ENCODE peak calls at places on chromosomes 1 and 21, in ten cellular contexts. D, M, I, A, U, R, Q, V, E and B are unnamed samples.

GRCh38 chr1:210231846-210232523 is 611 bp upstream of the SERTAD4 start:
- DNase-seq in D (no peak), M (no peak), I (no peak), A (no peak), U (no peak), R (no peak), Q (no peak), V (no peak), E (no peak), B (peak; percentile 48)

GRCh38 chr1:214008791-214009612 is 21.2 kb downstream of the PROX1 start:
- DNase-seq in D (no peak), M (no peak), I (no peak), A (no peak), U (peak; percentile 16), R (no peak), Q (no peak), V (no peak), E (no peak), B (no peak)

GRCh38 chr1:162256287-162256686 is 120.4 kb downstream of the SPATA46 start:
- DNase-seq in D (no peak), M (no peak), I (no peak), A (no peak), U (no peak), R (no peak), Q (no peak), V (no peak), E (no peak), B (no peak)

GRCh38 chr1:27632387-27633297 is 2.3 kb downstream of the FGR start:
- DNase-seq in D (no peak), M (peak; percentile 57), I (peak; percentile 35), A (no peak), U (no peak), R (no peak), Q (no peak), V (no peak), E (no peak), B (no peak)

GRCh38 chr1:181191494-181192040 is 103.1 kb downstream of the IER5 start:
- DNase-seq in D (no peak), M (no peak), I (no peak), A (no peak), U (no peak), R (no peak), Q (no peak), V (no peak), E (no peak), B (no peak)

GRCh38 chr1:52210044-52210443 is 68.2 kb downstream of the ZFYVE9 start:
- DNase-seq in D (no peak), M (no peak), I (no peak), A (no peak), U (no peak), R (no peak), Q (no peak), V (no peak), E (no peak), B (no peak)

GRCh38 chr21:38958940-38959685 is 153.4 kb downstream of the ETS2 start:
- DNase-seq in D (peak; percentile 45), M (no peak), I (no peak), A (peak; percentile 74), U (no peak), R (no peak), Q (no peak), V (no peak), E (no peak), B (peak; percentile 49)

GRCh38 chr1:16503494-16503893 is 10.6 kb downstream of the RNU1-1 start:
- DNase-seq in D (no peak), M (no peak), I (no peak), A (no peak), U (no peak), R (no peak), Q (no peak), V (no peak), E (no peak), B (no peak)

GRCh38 chr21:33871171-33871570 is 44.4 kb downstream of the ATP5PO start:
- DNase-seq in D (no peak), M (no peak), I (no peak), A (peak; percentile 51), U (no peak), R (no peak), Q (no peak), V (no peak), E (no peak), B (no peak)

GRCh38 chr1:180923024-180923841 is 10.5 kb downstream of the KIAA1614 start:
- DNase-seq in D (no peak), M (no peak), I (no peak), A (peak; percentile 12), U (peak; percentile 60), R (no peak), Q (no peak), V (no peak), E (no peak), B (no peak)

GRCh38 chr1:83970802-83971201 is 28.1 kb downstream of the TTLL7 start:
- DNase-seq in D (no peak), M (no peak), I (no peak), A (no peak), U (no peak), R (no peak), Q (no peak), V (no peak), E (no peak), B (no peak)

GRCh38 chr1:7558041-7558461 is 213.0 kb upstream of the VAMP3 start:
- DNase-seq in D (peak; percentile 45), M (no peak), I (no peak), A (no peak), U (peak; percentile 29), R (no peak), Q (no peak), V (no peak), E (no peak), B (peak; percentile 19)

GRCh38 chr1:179080866-179081695 is 789 bp upstream of the TOR3A start:
- DNase-seq in D (no peak), M (no peak), I (no peak), A (no peak), U (no peak), R (peak; percentile 44), Q (no peak), V (no peak), E (peak; percentile 39), B (no peak)

GRCh38 chr1:226064168-226064815 is 1.8 kb downstream of the H3-3A start:
- DNase-seq in D (no peak), M (no peak), I (no peak), A (no peak), U (no peak), R (no peak), Q (no peak), V (no peak), E (no peak), B (no peak)

GRCh38 chr1:211783897-211784296 is 46.7 kb downstream of the LPGAT1 start:
- DNase-seq in D (no peak), M (no peak), I (no peak), A (no peak), U (no peak), R (no peak), Q (no peak), V (peak; percentile 4), E (no peak), B (peak; percentile 69)

GRCh38 chr1:209335090-209335692 is 248.3 kb upstream of the CAMK1G start:
- DNase-seq in D (no peak), M (no peak), I (no peak), A (peak; percentile 20), U (peak; percentile 51), R (no peak), Q (no peak), V (peak; percentile 16), E (no peak), B (no peak)

GRCh38 chr1:54334996-54335395 is 71.2 kb downstream of the SSBP3 start:
- DNase-seq in D (no peak), M (no peak), I (no peak), A (peak; percentile 85), U (no peak), R (no peak), Q (no peak), V (no peak), E (no peak), B (no peak)

GRCh38 chr1:2966435-2966834 is 54.8 kb upstream of the ACTRT2 start:
- DNase-seq in D (peak; percentile 14), M (no peak), I (no peak), A (no peak), U (no peak), R (no peak), Q (no peak), V (no peak), E (no peak), B (no peak)

GRCh38 chr1:51963592-51964308 is 26.8 kb downstream of the RAB3B start:
- DNase-seq in D (no peak), M (no peak), I (no peak), A (no peak), U (no peak), R (no peak), Q (no peak), V (no peak), E (no peak), B (no peak)

GRCh38 chr1:152111515-152111968 is 3.7 kb downstream of the TCHH start:
- DNase-seq in D (no peak), M (no peak), I (no peak), A (peak; percentile 34), U (no peak), R (no peak), Q (no peak), V (no peak), E (no peak), B (peak; percentile 50)

GRCh38 chr1:72241397-72241796 is 40.9 kb downstream of the NEGR1 start:
- DNase-seq in D (no peak), M (no peak), I (no peak), A (peak; percentile 11), U (no peak), R (no peak), Q (no peak), V (no peak), E (no peak), B (no peak)

GRCh38 chr1:237012789-237013383 is 8.6 kb upstream of the MT1HL1 start:
- DNase-seq in D (no peak), M (no peak), I (no peak), A (no peak), U (no peak), R (no peak), Q (no peak), V (no peak), E (no peak), B (peak; percentile 61)

GRCh38 chr21:36851121-36851520 is 115.3 kb downstream of the HLCS start:
- DNase-seq in D (no peak), M (no peak), I (no peak), A (no peak), U (no peak), R (no peak), Q (no peak), V (no peak), E (no peak), B (no peak)

GRCh38 chr1:954927-955326 is 4.1 kb downstream of the NOC2L start:
- DNase-seq in D (no peak), M (no peak), I (no peak), A (no peak), U (no peak), R (no peak), Q (no peak), V (no peak), E (no peak), B (no peak)